ENCODE peak calls at places on chromosomes 4 and X, in nine cellular contexts. F is NCI-H1092; T is A549; U is GM23338; C is NK-92 treated with Interleukin-12 subunit alpha and Interleukin-12 subunit beta, amount 100 ng/mL, for 24 hours; V is AG04449; B is stimulated activated CD8-positive, alpha-beta memory T cell treated with anti-CD3 and anti-CD28 coated beads, Interleukin-15, amount 100 ng/mL, for 24 hours; H is T-cell; K is cortex of kidney. E is an unnamed sample.

GRCh38 chrX:136896121-136896914 is 15.8 kb upstream of the RBMX start:
- DNase-seq in F (no peak), T (no peak), U (no peak), C (no peak), V (no peak), B (no peak), H (no peak), K (no peak), E (no peak)

GRCh38 chr4:143395054-143395453 is 58.4 kb downstream of the GAB1 start:
- DNase-seq in F (no peak), T (no peak), U (no peak), C (no peak), V (no peak), B (no peak), H (no peak), K (no peak), E (no peak)

GRCh38 chr4:175891863-175892262 is 79.8 kb upstream of the GPM6A start:
- DNase-seq in F (no peak), T (no peak), U (peak; percentile 48), C (no peak), V (no peak), B (no peak), H (no peak), K (no peak), E (no peak)

GRCh38 chr4:107317596-107317995 is 281.5 kb upstream of the DKK2 start:
- DNase-seq in F (no peak), T (no peak), U (no peak), C (no peak), V (peak; percentile 23), B (no peak), H (no peak), K (no peak), E (no peak)

GRCh38 chr4:27098034-27098433 is 237.4 kb downstream of the STIM2 start:
- DNase-seq in F (no peak), T (no peak), U (no peak), C (no peak), V (no peak), B (no peak), H (no peak), K (no peak), E (no peak)

GRCh38 chrX:1496076-1496475 is 40.9 kb downstream of the P2RY8 start:
- DNase-seq in F (no peak), T (no peak), U (no peak), C (no peak), V (no peak), B (no peak), H (no peak), K (no peak), E (no peak)

GRCh38 chr4:43425206-43425605 is 532.7 kb downstream of the GRXCR1 start:
- DNase-seq in F (no peak), T (no peak), U (no peak), C (no peak), V (no peak), B (no peak), H (no peak), K (no peak), E (no peak)

GRCh38 chr4:1249148-1249730 is 309 bp upstream of the CTBP1 start:
- DNase-seq in F (peak; percentile 81), T (peak; percentile 65), U (peak; percentile 87), C (peak; percentile 74), V (no peak), B (peak; percentile 66), H (peak; percentile 81), K (no peak), E (peak; percentile 71)

GRCh38 chrX:154729439-154729838 is 21.4 kb downstream of the GAB3 start:
- DNase-seq in F (no peak), T (no peak), U (no peak), C (no peak), V (no peak), B (no peak), H (no peak), K (no peak), E (no peak)

GRCh38 chr4:169649545-169650226 is 29.3 kb downstream of the CLCN3 start:
- DNase-seq in F (no peak), T (no peak), U (no peak), C (no peak), V (no peak), B (no peak), H (no peak), K (no peak), E (no peak)

GRCh38 chrX:124388562-124388961 is 42.2 kb downstream of the SH2D1A start:
- DNase-seq in F (peak; percentile 20), T (peak; percentile 18), U (peak; percentile 58), C (no peak), V (no peak), B (no peak), H (peak; percentile 43), K (no peak), E (peak; percentile 40)

GRCh38 chr4:128574706-128575105 is 234.8 kb upstream of the JADE1 start:
- DNase-seq in F (peak; percentile 78), T (peak; percentile 52), U (peak; percentile 95), C (peak; percentile 38), V (peak; percentile 34), B (no peak), H (peak; percentile 42), K (no peak), E (no peak)

GRCh38 chr4:113677333-113677732 is 84.2 kb downstream of the CAMK2D start:
- DNase-seq in F (no peak), T (no peak), U (no peak), C (no peak), V (no peak), B (no peak), H (no peak), K (no peak), E (no peak)

GRCh38 chr4:2411786-2412510 is 6.5 kb downstream of the ZFYVE28 start:
- DNase-seq in F (no peak), T (no peak), U (no peak), C (no peak), V (no peak), B (no peak), H (no peak), K (no peak), E (no peak)

GRCh38 chr4:2787230-2788100 is 5.4 kb upstream of the SH3BP2 start:
- DNase-seq in F (no peak), T (no peak), U (no peak), C (peak; percentile 78), V (no peak), B (no peak), H (peak; percentile 56), K (no peak), E (no peak)

GRCh38 chr4:91243132-91243531 is 1060.6 kb upstream of the GRID2 start:
- DNase-seq in F (peak; percentile 24), T (no peak), U (no peak), C (no peak), V (no peak), B (no peak), H (no peak), K (no peak), E (no peak)

GRCh38 chrX:11888421-11888820 is 130.4 kb downstream of the MSL3 start:
- DNase-seq in F (no peak), T (no peak), U (no peak), C (no peak), V (no peak), B (no peak), H (no peak), K (no peak), E (no peak)

GRCh38 chr4:41232406-41232805 is 18.1 kb upstream of the APBB2 start:
- DNase-seq in F (no peak), T (no peak), U (peak; percentile 37), C (no peak), V (no peak), B (no peak), H (no peak), K (no peak), E (no peak)

GRCh38 chr4:183099537-183100297 is 660 bp downstream of the WWC2 start:
- DNase-seq in F (no peak), T (peak; percentile 38), U (peak; percentile 89), C (no peak), V (no peak), B (no peak), H (no peak), K (no peak), E (no peak)

GRCh38 chr4:38920186-38920585 is 52.6 kb downstream of the FAM114A1 start:
- DNase-seq in F (no peak), T (no peak), U (no peak), C (no peak), V (no peak), B (no peak), H (no peak), K (no peak), E (no peak)

GRCh38 chrX:100975212-100975611 is 5.7 kb downstream of the ARL13A start:
- DNase-seq in F (no peak), T (no peak), U (no peak), C (no peak), V (no peak), B (no peak), H (no peak), K (no peak), E (no peak)

GRCh38 chr4:86961605-86962295 is 26.9 kb downstream of the AFF1 start:
- DNase-seq in F (no peak), T (no peak), U (no peak), C (no peak), V (peak; percentile 49), B (no peak), H (no peak), K (no peak), E (peak; percentile 29)

GRCh38 chr4:105350859-105351494 is 122.9 kb downstream of the PPA2 start:
- DNase-seq in F (no peak), T (no peak), U (no peak), C (no peak), V (peak; percentile 31), B (no peak), H (no peak), K (no peak), E (no peak)

GRCh38 chr4:69308634-69309033 is 28.4 kb downstream of the UGT2B28 start:
- DNase-seq in F (no peak), T (no peak), U (no peak), C (no peak), V (no peak), B (no peak), H (no peak), K (no peak), E (no peak)

GRCh38 chrX:989959-990510 is 222.4 kb downstream of the CRLF2 start:
- DNase-seq in F (peak; percentile 96), T (peak; percentile 48), U (no peak), C (no peak), V (peak; percentile 23), B (no peak), H (peak; percentile 81), K (no peak), E (peak; percentile 81)